ENCODE peak calls at places on chromosomes 5 and 9, in ten cellular contexts. P is neuronal stem cell, F is NCI-H1092 treated with DMSO at 0.1 percent for 48 hours, O is frontal cortex, R is GM20000, L is putamen, I is NCI-H1417, J is SIG-M5, U is spleen, H is neural crest cell. T is an unnamed sample.

GRCh38 chr9:126276056-126276728 is 50.4 kb upstream of the MVB12B start:
- DNase-seq in F (no peak), R (no peak), U (no peak), L (peak), I (no peak), J (no peak), H (no peak), O (no peak), P (no peak), T (peak)

GRCh38 chr5:168303398-168304020 is 12.1 kb downstream of the WWC1 start:
- DNase-seq in L (no peak), F (no peak), H (no peak), I (no peak), P (no peak), R (no peak), J (no peak), U (peak), O (no peak), T (no peak)

GRCh38 chr9:124436320-124436719 is 13.9 kb upstream of the ADGRD2 start:
- DNase-seq in H (no peak), J (no peak), R (no peak), U (no peak), L (no peak), I (no peak), F (no peak), P (no peak), O (no peak), T (no peak)

GRCh38 chr5:316210-317085 is 5.1 kb upstream of the AHRR start:
- DNase-seq in F (no peak), I (no peak), J (no peak), O (no peak), P (no peak), H (no peak), R (no peak), U (no peak), L (no peak), T (no peak)

GRCh38 chr5:125409101-125409495 is 662.7 kb upstream of the ZNF608 start:
- DNase-seq in J (no peak), L (no peak), O (no peak), U (no peak), I (peak), R (no peak), P (peak), F (peak), H (no peak), T (no peak)

GRCh38 chr9:36924071-36924470 is 110.0 kb downstream of the PAX5 start:
- DNase-seq in O (no peak), P (no peak), U (no peak), J (no peak), L (peak), I (no peak), F (no peak), H (no peak), R (no peak), T (no peak)

GRCh38 chr5:167678457-167678856 is 613.0 kb upstream of the WWC1 start:
- DNase-seq in R (no peak), I (no peak), H (no peak), O (no peak), L (no peak), P (no peak), J (no peak), F (no peak), U (no peak), T (no peak)

GRCh38 chr9:74458832-74459231 is 38.3 kb upstream of the RORB start:
- DNase-seq in J (no peak), U (no peak), H (no peak), O (no peak), R (no peak), F (no peak), P (no peak), I (no peak), L (no peak), T (no peak)

GRCh38 chr9:123946257-123946855 is 16.4 kb upstream of the DENND1A start:
- DNase-seq in F (no peak), H (no peak), J (no peak), L (no peak), R (no peak), O (no peak), P (no peak), U (no peak), I (no peak), T (no peak)

GRCh38 chr9:99752710-99753109 is 69.0 kb upstream of the NR4A3 start:
- DNase-seq in R (no peak), J (no peak), F (no peak), H (no peak), O (no peak), L (no peak), I (no peak), U (no peak), P (no peak), T (no peak)

GRCh38 chr5:57887851-57888621 is 405.4 kb upstream of the ACTBL2 start:
- DNase-seq in R (no peak), O (peak), H (no peak), P (peak), L (peak), J (no peak), U (no peak), F (peak), I (peak), T (no peak)

GRCh38 chr9:107684224-107684623 is 194.7 kb upstream of the KLF4 start:
- DNase-seq in U (no peak), L (no peak), F (no peak), H (no peak), P (no peak), I (no peak), O (no peak), J (no peak), R (no peak), T (no peak)

GRCh38 chr5:92553326-92553725 is 1027.7 kb downstream of the NR2F1-AS1 start:
- DNase-seq in R (no peak), U (no peak), F (no peak), L (no peak), O (no peak), I (no peak), P (no peak), H (no peak), J (no peak), T (no peak)

GRCh38 chr5:24167791-24168190 is 477.0 kb downstream of the CDH10 start:
- DNase-seq in U (no peak), I (no peak), H (no peak), L (no peak), O (no peak), F (no peak), P (no peak), J (no peak), R (no peak), T (no peak)

GRCh38 chr5:76813982-76814562 is 4.8 kb upstream of the F2RL1 start:
- DNase-seq in J (no peak), L (no peak), O (no peak), U (no peak), H (no peak), P (no peak), F (no peak), R (no peak), I (peak), T (no peak)